ENCODE peak calls at places on chromosomes 3 and 15, in six cellular contexts. T is effector memory CD4-positive, alpha-beta T cell; G is activated CD8-positive, alpha-beta memory T cell treated with anti-CD3 and anti-CD28 coated beads for 48 hours; S is amniotic stem cell; F is NCI-H460; V is T1000. J is an unnamed sample.

GRCh38 chr15:99070268-99070667 is 34.6 kb upstream of the SYNM start:
- DNase-seq in T (no peak), G (no peak), S (no peak), F (no peak), V (no peak), J (no peak)

GRCh38 chr3:170485696-170486095 is 67.0 kb downstream of the CLDN11 start:
- DNase-seq in T (no peak), G (no peak), S (no peak), F (no peak), V (no peak), J (no peak)

GRCh38 chr3:106635271-106635670 is 742.0 kb upstream of the CCDC54 start:
- DNase-seq in T (no peak), G (no peak), S (peak; percentile 34), F (peak; percentile 9), V (peak; percentile 50), J (no peak)

GRCh38 chr3:101068876-101069606 is 75.8 kb upstream of the ABI3BP start:
- DNase-seq in T (no peak), G (no peak), S (no peak), F (no peak), V (no peak), J (no peak)

GRCh38 chr3:24432989-24433388 is 61.7 kb downstream of the THRB start:
- DNase-seq in T (no peak), G (no peak), S (no peak), F (no peak), V (no peak), J (no peak)

GRCh38 chr3:105399611-105400010 is 32.9 kb downstream of the ALCAM start:
- DNase-seq in T (no peak), G (no peak), S (no peak), F (no peak), V (no peak), J (no peak)

GRCh38 chr3:51063074-51063473 is 322.0 kb upstream of the MANF start:
- DNase-seq in T (no peak), G (no peak), S (no peak), F (no peak), V (no peak), J (no peak)

GRCh38 chr3:27216955-27217552 is 152.1 kb downstream of the NEK10 start:
- DNase-seq in T (no peak), G (no peak), S (peak; percentile 19), F (no peak), V (peak; percentile 5), J (no peak)

GRCh38 chr15:68623301-68623892 is 44.6 kb downstream of the CORO2B start:
- DNase-seq in T (no peak), G (no peak), S (no peak), F (no peak), V (no peak), J (no peak)

GRCh38 chr3:58292866-58293265 is 13.2 kb upstream of the RPP14 start:
- DNase-seq in T (no peak), G (no peak), S (no peak), F (no peak), V (no peak), J (no peak)

GRCh38 chr3:102510663-102511062 is 75.8 kb downstream of the ZPLD1 start:
- DNase-seq in T (no peak), G (no peak), S (no peak), F (peak; percentile 39), V (no peak), J (no peak)

GRCh38 chr15:36948982-36949381 is 151.4 kb downstream of the MEIS2 start:
- DNase-seq in T (no peak), G (no peak), S (no peak), F (no peak), V (no peak), J (no peak)

GRCh38 chr3:62289922-62290321 is 83.4 kb downstream of the FEZF2 start:
- DNase-seq in T (no peak), G (no peak), S (no peak), F (no peak), V (no peak), J (peak; percentile 55)

GRCh38 chr15:64774556-64775523 is 549 bp downstream of the RBPMS2 start:
- DNase-seq in T (no peak), G (no peak), S (no peak), F (no peak), V (no peak), J (no peak)

GRCh38 chr15:35555244-35555643 is 9.3 kb upstream of the DPH6 start:
- DNase-seq in T (no peak), G (no peak), S (no peak), F (no peak), V (no peak), J (no peak)

GRCh38 chr15:81256916-81257315 is 60.2 kb downstream of the IL16 start:
- DNase-seq in T (no peak), G (no peak), S (peak; percentile 38), F (no peak), V (no peak), J (no peak)

GRCh38 chr3:36075491-36075890 is 304.8 kb upstream of the STAC start:
- DNase-seq in T (no peak), G (no peak), S (no peak), F (no peak), V (no peak), J (no peak)

GRCh38 chr3:104632521-104632920 is 734.2 kb upstream of the ALCAM start:
- DNase-seq in T (no peak), G (no peak), S (no peak), F (no peak), V (no peak), J (no peak)

GRCh38 chr15:84899750-84900149 is 15.3 kb downstream of the SLC28A1 start:
- DNase-seq in T (no peak), G (no peak), S (no peak), F (no peak), V (no peak), J (no peak)

GRCh38 chr15:89381888-89382287 is 47.3 kb upstream of the POLG start:
- DNase-seq in T (no peak), G (no peak), S (no peak), F (no peak), V (no peak), J (no peak)

GRCh38 chr3:106120334-106120733 is 251.5 kb upstream of the CBLB start:
- DNase-seq in T (no peak), G (no peak), S (no peak), F (peak; percentile 50), V (no peak), J (no peak)

J was measured in LNCaP clone FGC.